ENCODE peak calls at places on chromosomes 11 and 22, in four cellular contexts. J is LHCN-M2; K is HFF-Myc; U is stimulated activated CD8-positive, alpha-beta memory T cell treated with anti-CD3 and anti-CD28 coated beads, Interleukin-12 subunit alpha, Interleukin-12 subunit beta, amount 100 ng/mL, for 1 hour. F is an unnamed sample.

GRCh38 chr22:39306456-39307361 is 12.7 kb downstream of the RPL3 start:
- DNase-seq in U (peak), J (peak), K (no peak), F (no peak)

GRCh38 chr11:58776891-58777451 is 45.2 kb upstream of the GLYAT start:
- DNase-seq in K (no peak), U (no peak), J (no peak), F (no peak)

GRCh38 chr11:3723014-3723708 is 52.0 kb upstream of the CHRNA10 start:
- DNase-seq in J (peak), U (no peak), K (peak), F (no peak)

GRCh38 chr11:75771646-75772410 is 3.2 kb downstream of the DGAT2 start:
- DNase-seq in J (no peak), K (no peak), U (no peak), F (no peak)

GRCh38 chr11:43580735-43581369 is 99.7 kb upstream of the HSD17B12 start:
- DNase-seq in J (no peak), U (no peak), K (no peak), F (no peak)

GRCh38 chr22:37050913-37051628 is 471 bp upstream of the KCTD17 start:
- DNase-seq in K (no peak), U (no peak), J (no peak), F (no peak)

GRCh38 chr22:36145881-36146280 is 14.7 kb downstream of the APOL3 start:
- DNase-seq in K (no peak), J (no peak), U (no peak), F (no peak)

GRCh38 chr11:58179648-58180047 is 9.2 kb upstream of the OR9Q2 start:
- DNase-seq in J (no peak), K (no peak), U (no peak), F (peak)

GRCh38 chr11:107102692-107103463 is 84.6 kb upstream of the GUCY1A2 start:
- DNase-seq in K (no peak), J (no peak), U (no peak), F (no peak)

GRCh38 chr22:22748297-22748743 is 103.9 kb downstream of the GGTLC2 start:
- DNase-seq in K (no peak), J (peak), U (no peak), F (peak)

GRCh38 chr11:32435152-32435480 is 223 bp downstream of the WT1 start:
- DNase-seq in K (no peak), J (no peak), U (no peak), F (no peak)

GRCh38 chr22:19892925-19893324 is 38.3 kb upstream of the GNB1L start:
- DNase-seq in U (no peak), J (no peak), K (no peak), F (no peak)

GRCh38 chr11:33743291-33743690 is 7.1 kb upstream of the CD59 start:
- DNase-seq in J (no peak), U (no peak), K (no peak), F (no peak)

GRCh38 chr11:73957654-73958361 is 7.0 kb downstream of the DNAJB13 start:
- DNase-seq in K (no peak), J (no peak), U (no peak), F (no peak)

GRCh38 chr22:31995807-31996206 is 47.3 kb upstream of the SLC5A1 start:
- DNase-seq in K (no peak), J (no peak), U (no peak), F (no peak)

GRCh38 chr22:44669725-44670027 is 32.3 kb upstream of the PRR5 start:
- DNase-seq in U (no peak), J (no peak), K (no peak), F (no peak)

GRCh38 chr11:112156153-112156552 is 7.7 kb downstream of the IL18 start:
- DNase-seq in K (no peak), J (no peak), U (no peak), F (no peak)

GRCh38 chr22:49962012-49962750 is 1.6 kb downstream of the PIM3 start:
- DNase-seq in J (peak), K (peak), U (peak), F (peak)

GRCh38 chr11:121520243-121521144 is 67.7 kb upstream of the SORL1-AS1 start:
- DNase-seq in U (no peak), K (peak), J (peak), F (no peak)

GRCh38 chr11:66264893-66265292 is 3.5 kb upstream of the RAB1B start:
- DNase-seq in J (no peak), K (no peak), U (no peak), F (no peak)

GRCh38 chr11:69131644-69132300 is 24.0 kb upstream of the SMIM38 start:
- DNase-seq in K (peak), U (no peak), J (peak), F (peak)

GRCh38 chr11:102843474-102843873 is at the start of gene MMP3:
- DNase-seq in U (no peak), K (peak), J (peak), F (no peak)

GRCh38 chr22:25494774-25495173 is 69.7 kb upstream of the GRK3 start:
- DNase-seq in U (no peak), J (no peak), K (no peak), F (no peak)

GRCh38 chr22:27719535-27720227 is 81.9 kb downstream of the MN1 start:
- DNase-seq in K (peak), U (no peak), J (peak), F (no peak)

GRCh38 chr22:50304528-50305392 is 2.7 kb downstream of the PLXNB2 start:
- DNase-seq in K (no peak), J (peak), U (no peak), F (peak)

GRCh38 chr11:134275534-134276395 is at the start of gene GLB1L3:
- DNase-seq in K (no peak), J (peak), U (peak), F (no peak)

GRCh38 chr11:46382644-46383403 is 1.4 kb downstream of the MDK start:
- DNase-seq in K (no peak), U (no peak), J (peak), F (no peak)

GRCh38 chr22:41875531-41876242 is 39.2 kb downstream of the SHISA8 start:
- DNase-seq in U (no peak), J (no peak), K (no peak), F (no peak)

GRCh38 chr11:70604630-70605520 is 206.5 kb downstream of the CTTN start:
- DNase-seq in U (no peak), K (no peak), J (no peak), F (no peak)

F was measured in left colon.